ENCODE peak calls at places on chromosomes 7 and 10, in ten cellular contexts. O is CD4-positive, alpha-beta memory T cell; M is stimulated activated CD4-positive, alpha-beta T cell treated with anti-CD3 and anti-CD28 coated beads, Interleukin-2, amount 100 ng/mL, for 4 hours; S is HTR-8/SVneo; E is astrocyte; T is CD4-positive, alpha-beta T cell; Q is PC-3; B is activated CD4-positive, alpha-beta T cell treated with anti-CD3 and anti-CD28 coated beads for 24 hours; N is endodermal cell; Y is Daoy. L is an unnamed sample.

GRCh38 chr10:5466451-5466996 is 32.8 kb downstream of the CALML5 start:
- DNase-seq in O (no peak), M (no peak), S (no peak), E (peak; percentile 84), T (no peak), Q (peak; percentile 73), B (no peak), N (peak; percentile 89), Y (peak; percentile 69), L (peak; percentile 30)

GRCh38 chr7:81638216-81638615 is 131.6 kb downstream of the HGF start:
- DNase-seq in O (no peak), M (no peak), S (peak; percentile 22), E (peak; percentile 62), T (no peak), Q (peak; percentile 95), B (no peak), N (no peak), Y (peak; percentile 44), L (no peak)

GRCh38 chr7:123797673-123798526 is 47.1 kb upstream of the HYAL4 start:
- DNase-seq in O (no peak), M (no peak), S (peak; percentile 51), E (peak; percentile 94), T (no peak), Q (peak; percentile 94), B (no peak), N (no peak), Y (peak; percentile 75), L (peak; percentile 96)

GRCh38 chr10:6083523-6084475 is 5.0 kb upstream of the RBM17 start:
- DNase-seq in O (peak; percentile 72), M (peak; percentile 53), S (no peak), E (peak; percentile 62), T (no peak), Q (no peak), B (no peak), N (no peak), Y (peak; percentile 24), L (no peak)

GRCh38 chr7:140659727-140660396 is 12.9 kb upstream of the ADCK2 start:
- DNase-seq in O (no peak), M (no peak), S (no peak), E (peak; percentile 12), T (no peak), Q (no peak), B (no peak), N (no peak), Y (no peak), L (no peak)

GRCh38 chr7:141362580-141363435 is 188.4 kb upstream of the AGK start:
- DNase-seq in O (no peak), M (no peak), S (peak; percentile 72), E (peak; percentile 88), T (no peak), Q (peak; percentile 67), B (no peak), N (peak; percentile 61), Y (peak; percentile 86), L (peak; percentile 22)

GRCh38 chr7:193538-194256 is 1.3 kb downstream of the FAM20C start:
- DNase-seq in O (no peak), M (no peak), S (no peak), E (no peak), T (no peak), Q (no peak), B (no peak), N (peak; percentile 71), Y (peak; percentile 38), L (no peak)

GRCh38 chr7:100090527-100091410 is 2.0 kb downstream of the COPS6 start:
- DNase-seq in O (peak; percentile 33), M (no peak), S (no peak), E (no peak), T (no peak), Q (peak; percentile 24), B (no peak), N (no peak), Y (no peak), L (no peak)

GRCh38 chr7:152966189-152966588 is 206.6 kb downstream of the ACTR3B start:
- DNase-seq in O (no peak), M (no peak), S (no peak), E (no peak), T (no peak), Q (no peak), B (no peak), N (no peak), Y (no peak), L (no peak)

GRCh38 chr10:6164271-6165095 is 38.2 kb upstream of the PFKFB3 start:
- DNase-seq in O (no peak), M (no peak), S (no peak), E (no peak), T (no peak), Q (no peak), B (no peak), N (no peak), Y (no peak), L (no peak)

GRCh38 chr7:17307558-17307957 is 9.1 kb downstream of the AHR start:
- DNase-seq in O (no peak), M (no peak), S (no peak), E (no peak), T (no peak), Q (no peak), B (no peak), N (no peak), Y (no peak), L (no peak)

GRCh38 chr10:49556723-49557122 is 17.8 kb upstream of the ERCC6 start:
- DNase-seq in O (no peak), M (no peak), S (no peak), E (no peak), T (no peak), Q (no peak), B (no peak), N (no peak), Y (no peak), L (no peak)

GRCh38 chr7:15554744-15555143 is 7.1 kb downstream of the AGMO start:
- DNase-seq in O (no peak), M (no peak), S (no peak), E (no peak), T (no peak), Q (no peak), B (no peak), N (no peak), Y (no peak), L (no peak)

GRCh38 chr7:83866587-83866986 is 217.6 kb upstream of the SEMA3E start:
- DNase-seq in O (no peak), M (no peak), S (no peak), E (no peak), T (no peak), Q (no peak), B (no peak), N (no peak), Y (no peak), L (no peak)

GRCh38 chr7:8387551-8388256 is 45.7 kb upstream of the NXPH1 start:
- DNase-seq in O (no peak), M (no peak), S (no peak), E (no peak), T (no peak), Q (no peak), B (no peak), N (no peak), Y (no peak), L (no peak)

GRCh38 chr10:15712903-15713302 is 6.8 kb downstream of the ITGA8 start:
- DNase-seq in O (no peak), M (no peak), S (no peak), E (no peak), T (no peak), Q (peak; percentile 24), B (no peak), N (no peak), Y (no peak), L (no peak)

GRCh38 chr7:55965805-55966421 is 1.5 kb downstream of the NIPSNAP2 start:
- DNase-seq in O (no peak), M (no peak), S (no peak), E (no peak), T (no peak), Q (peak; percentile 84), B (no peak), N (no peak), Y (peak; percentile 24), L (no peak)

GRCh38 chr7:81111781-81112540 is 193.1 kb upstream of the SEMA3C start:
- DNase-seq in O (no peak), M (no peak), S (peak; percentile 31), E (peak; percentile 87), T (no peak), Q (no peak), B (no peak), N (no peak), Y (peak; percentile 33), L (no peak)

GRCh38 chr10:131159771-131160170 is 151.8 kb downstream of the TCERG1L start:
- DNase-seq in O (no peak), M (no peak), S (no peak), E (no peak), T (no peak), Q (no peak), B (no peak), N (no peak), Y (no peak), L (no peak)

GRCh38 chr7:53315986-53316385 is 280.6 kb downstream of the POM121L12 start:
- DNase-seq in O (no peak), M (no peak), S (no peak), E (no peak), T (no peak), Q (peak; percentile 9), B (no peak), N (no peak), Y (no peak), L (no peak)

GRCh38 chr10:78846770-78847169 is 222.0 kb upstream of the ZMIZ1 start:
- DNase-seq in O (no peak), M (no peak), S (no peak), E (no peak), T (no peak), Q (no peak), B (no peak), N (no peak), Y (no peak), L (no peak)

GRCh38 chr10:30392564-30392990 is 41.4 kb upstream of the MAP3K8 start:
- DNase-seq in O (peak; percentile 67), M (peak; percentile 65), S (peak; percentile 80), E (peak; percentile 18), T (peak; percentile 65), Q (peak; percentile 75), B (peak; percentile 60), N (peak; percentile 95), Y (peak; percentile 69), L (peak; percentile 79)

GRCh38 chr7:96282835-96283234 is 39.1 kb downstream of the SLC25A13 start:
- DNase-seq in O (no peak), M (no peak), S (no peak), E (no peak), T (no peak), Q (no peak), B (no peak), N (no peak), Y (no peak), L (no peak)

GRCh38 chr10:1240341-1240775 is 184.2 kb downstream of the WDR37 start:
- DNase-seq in O (peak; percentile 55), M (no peak), S (no peak), E (no peak), T (no peak), Q (no peak), B (no peak), N (peak; percentile 93), Y (peak; percentile 68), L (no peak)

GRCh38 chr10:11875183-11875498 is 52.0 kb downstream of the PROSER2 start:
- DNase-seq in O (no peak), M (no peak), S (no peak), E (no peak), T (no peak), Q (no peak), B (no peak), N (peak; percentile 83), Y (no peak), L (no peak)

GRCh38 chr7:108063520-108063933 is 60.6 kb upstream of the LAMB1 start:
- DNase-seq in O (no peak), M (no peak), S (no peak), E (no peak), T (no peak), Q (peak; percentile 25), B (no peak), N (no peak), Y (no peak), L (no peak)

GRCh38 chr7:117731455-117731854 is 141.8 kb downstream of the CTTNBP2 start:
- DNase-seq in O (no peak), M (no peak), S (no peak), E (no peak), T (no peak), Q (no peak), B (no peak), N (no peak), Y (no peak), L (no peak)